ENCODE peak calls at places on chromosomes 1 and 21, in four cellular contexts. C is astrocyte of the spinal cord; W is naive thymus-derived CD8-positive, alpha-beta T cell; J is GM03348. Y is an unnamed sample.

GRCh38 chr1:1614204-1614953 is 921 bp upstream of the MIB2 start:
- DNase-seq in C (peak; percentile 23), W (peak; percentile 70), J (peak; percentile 70), Y (no peak)

GRCh38 chr1:201025571-201026002 is 2.1 kb upstream of the KIF21B start:
- DNase-seq in C (peak; percentile 72), W (no peak), J (no peak), Y (no peak)

GRCh38 chr1:110003747-110004428 is 19.3 kb downstream of the AHCYL1 start:
- DNase-seq in C (peak; percentile 98), W (no peak), J (peak; percentile 88), Y (peak; percentile 41)

GRCh38 chr1:164061528-164061927 is 497.5 kb upstream of the PBX1 start:
- DNase-seq in C (no peak), W (no peak), J (no peak), Y (no peak)

GRCh38 chr1:29793101-29793546 is 556.8 kb downstream of the PTPRU start:
- DNase-seq in C (peak; percentile 78), W (no peak), J (peak; percentile 72), Y (peak; percentile 61)

GRCh38 chr21:9837946-9838801 is 683.2 kb upstream of the TPTE start:
- DNase-seq in C (no peak), W (no peak), J (no peak), Y (no peak)

GRCh38 chr1:225881081-225882007 is 836 bp downstream of the TMEM63A start:
- DNase-seq in C (peak; percentile 38), W (peak; percentile 26), J (peak; percentile 76), Y (no peak)

GRCh38 chr1:88646852-88647645 is 37.0 kb upstream of the PKN2 start:
- DNase-seq in C (no peak), W (no peak), J (no peak), Y (no peak)

GRCh38 chr1:151710187-151710586 is 6.4 kb downstream of the CELF3 start:
- DNase-seq in C (peak; percentile 20), W (no peak), J (no peak), Y (no peak)

GRCh38 chr1:74505133-74505532 is 7.3 kb downstream of the LRRC53 start:
- DNase-seq in C (peak; percentile 11), W (no peak), J (no peak), Y (no peak)